ENCODE peak calls at places on chromosome 10, in four cellular contexts. One of them, this sample, is unnamed.

GRCh38 chr10:7945469-7946187 is 108.9 kb upstream of the GATA3 start:
- DNase-seq in HepG2: peak; percentile 41
- DNase-seq in K562: no peak
- DNase-seq in GM12878: no peak
- DNase-seq in this sample: no peak

GRCh38 chr10:64112697-64113367 is 591.6 kb downstream of the REEP3 start:
- DNase-seq in K562: no peak
- DNase-seq in GM12878: no peak
- DNase-seq in HepG2: no peak
- DNase-seq in this sample: no peak

GRCh38 chr10:30591249-30591670 is 38.3 kb downstream of the LYZL2 start:
- DNase-seq in K562: peak; percentile 64
- DNase-seq in GM12878: no peak
- DNase-seq in HepG2: peak; percentile 65
- DNase-seq in this sample: peak; percentile 37

GRCh38 chr10:48430402-48430993 is 124.0 kb downstream of the MAPK8 start:
- DNase-seq in K562: no peak
- DNase-seq in HepG2: no peak
- DNase-seq in GM12878: no peak
- DNase-seq in this sample: no peak

GRCh38 chr10:59508956-59509355 is 146.6 kb upstream of the FAM13C start:
- DNase-seq in K562: no peak
- DNase-seq in GM12878: no peak
- DNase-seq in HepG2: no peak
- DNase-seq in this sample: no peak

GRCh38 chr10:90945496-90946070 is 24.7 kb upstream of the ANKRD1 start:
- DNase-seq in K562: no peak
- DNase-seq in GM12878: no peak
- DNase-seq in HepG2: no peak
- DNase-seq in this sample: no peak

GRCh38 chr10:80681142-80681541 is 143.4 kb downstream of the SH2D4B start:
- DNase-seq in HepG2: no peak
- DNase-seq in GM12878: no peak
- DNase-seq in K562: no peak
- DNase-seq in this sample: no peak

GRCh38 chr10:68470300-68470699 is 1.5 kb downstream of the DNA2 start:
- DNase-seq in K562: no peak
- DNase-seq in HepG2: no peak
- DNase-seq in GM12878: no peak
- DNase-seq in this sample: no peak

GRCh38 chr10:74231375-74231774 is 80.4 kb downstream of the ADK start:
- DNase-seq in GM12878: no peak
- DNase-seq in HepG2: peak; percentile 20
- DNase-seq in K562: no peak
- DNase-seq in this sample: no peak

GRCh38 chr10:103367379-103367781 is 396 bp upstream of the TAF5 start:
- DNase-seq in HepG2: no peak
- DNase-seq in K562: no peak
- DNase-seq in GM12878: no peak
- DNase-seq in this sample: no peak

GRCh38 chr10:75355706-75356105 is 45.9 kb downstream of the ZNF503 start:
- DNase-seq in HepG2: no peak
- DNase-seq in K562: no peak
- DNase-seq in GM12878: no peak
- DNase-seq in this sample: no peak

GRCh38 chr10:51313259-51313658 is 239.0 kb downstream of the PRKG1 start:
- DNase-seq in K562: no peak
- DNase-seq in HepG2: no peak
- DNase-seq in GM12878: no peak
- DNase-seq in this sample: no peak

GRCh38 chr10:119501690-119502089 is 40.8 kb downstream of the RGS10 start:
- DNase-seq in K562: no peak
- DNase-seq in HepG2: no peak
- DNase-seq in GM12878: no peak
- DNase-seq in this sample: no peak

GRCh38 chr10:119503821-119504220 is 38.7 kb downstream of the RGS10 start:
- DNase-seq in K562: no peak
- DNase-seq in HepG2: no peak
- DNase-seq in GM12878: no peak
- DNase-seq in this sample: no peak

GRCh38 chr10:119500796-119501195 is 41.7 kb downstream of the RGS10 start:
- DNase-seq in HepG2: no peak
- DNase-seq in GM12878: no peak
- DNase-seq in K562: no peak
- DNase-seq in this sample: no peak

GRCh38 chr10:119502618-119503155 is 39.8 kb downstream of the RGS10 start:
- DNase-seq in GM12878: no peak
- DNase-seq in HepG2: no peak
- DNase-seq in K562: no peak
- DNase-seq in this sample: no peak

GRCh38 chr10:119502214-119502613 is 40.3 kb downstream of the RGS10 start:
- DNase-seq in K562: no peak
- DNase-seq in GM12878: no peak
- DNase-seq in HepG2: no peak
- DNase-seq in this sample: no peak
- TF ChIP-seq MAX in K562: no peak
- TF ChIP-seq MAX in GM12878: no peak
- TF ChIP-seq MAX in HepG2: no peak
- TF ChIP-seq MAX in this sample: no peak

GRCh38 chr10:32073676-32074075 is 17.5 kb upstream of the KIF5B start:
- DNase-seq in GM12878: no peak
- DNase-seq in HepG2: no peak
- DNase-seq in K562: no peak
- DNase-seq in this sample: no peak
- TF ChIP-seq TCF7 in GM12878: no peak
- TF ChIP-seq TCF7 in HepG2: no peak
- TF ChIP-seq TCF7 in K562: no peak
- TF ChIP-seq TCF7 in this sample: no peak

GRCh38 chr10:95558593-95559320 is 2.4 kb downstream of the SORBS1 start:
- DNase-seq in GM12878: no peak
- DNase-seq in HepG2: no peak
- DNase-seq in K562: no peak
- DNase-seq in this sample: no peak

GRCh38 chr10:95561200-95562177 is at the start of gene SORBS1:
- DNase-seq in GM12878: peak; percentile 52
- DNase-seq in K562: peak; percentile 92
- DNase-seq in HepG2: peak; percentile 93
- DNase-seq in this sample: peak; percentile 95

GRCh38 chr10:95562326-95562725 is 1.2 kb upstream of the SORBS1 start:
- DNase-seq in HepG2: no peak
- DNase-seq in GM12878: no peak
- DNase-seq in K562: no peak
- DNase-seq in this sample: no peak

GRCh38 chr10:95559466-95559865 is 1.7 kb downstream of the SORBS1 start:
- DNase-seq in GM12878: no peak
- DNase-seq in HepG2: no peak
- DNase-seq in K562: no peak
- DNase-seq in this sample: peak; percentile 62

GRCh38 chr10:95560288-95561199 is 627 bp downstream of the SORBS1 start:
- DNase-seq in K562: peak; percentile 35
- DNase-seq in GM12878: no peak
- DNase-seq in HepG2: no peak
- DNase-seq in this sample: peak; percentile 65
- TF ChIP-seq MAX in K562: no peak
- TF ChIP-seq MAX in GM12878: no peak
- TF ChIP-seq MAX in HepG2: no peak
- TF ChIP-seq MAX in this sample: no peak

DNA sequence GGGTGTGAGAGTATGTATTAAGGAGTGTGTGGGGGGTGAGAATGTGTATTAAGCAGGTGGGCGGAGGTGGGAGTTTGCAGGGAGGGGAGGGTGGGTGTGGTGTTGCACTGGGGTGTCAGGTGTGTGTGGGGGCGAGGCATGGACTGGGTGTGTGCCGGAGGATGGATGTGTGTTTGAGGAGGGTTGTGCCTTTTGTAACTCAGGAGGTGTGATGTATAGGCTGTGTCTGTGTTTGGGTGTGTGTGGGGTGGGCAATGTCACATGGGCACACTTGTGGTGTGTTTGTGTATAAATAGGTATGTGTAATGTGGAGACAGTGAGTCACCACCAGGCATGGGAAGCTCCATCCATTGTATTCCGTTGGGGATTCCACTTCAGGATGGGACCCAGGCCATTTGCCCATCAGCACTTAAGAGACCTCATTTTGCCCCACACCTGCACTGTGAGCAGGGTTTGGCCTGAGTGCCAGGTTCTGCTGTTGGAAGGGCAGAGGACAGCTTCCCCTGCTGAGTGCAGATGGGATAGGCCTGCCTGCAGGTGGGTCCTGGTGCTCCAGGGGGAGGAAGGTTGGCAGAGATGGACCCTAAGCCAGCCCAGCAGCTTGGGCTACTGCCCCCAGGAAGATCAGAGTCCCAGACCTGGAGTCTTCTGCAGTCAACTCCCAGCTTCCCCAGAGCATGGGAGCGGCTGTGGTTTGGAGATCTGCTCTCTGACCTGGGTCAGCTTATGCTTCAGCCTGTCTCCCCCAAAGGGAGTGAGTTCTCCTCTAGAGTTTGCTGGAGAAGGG is 5.9 kb downstream of the UNC5B start:
- DNase-seq in K562: peak; percentile 29
- DNase-seq in GM12878: no peak
- DNase-seq in HepG2: peak; percentile 20
- DNase-seq in this sample: no peak
- TF ChIP-seq TCF7 in K562: no peak
- TF ChIP-seq TCF7 in GM12878: no peak
- TF ChIP-seq TCF7 in HepG2: no peak
- TF ChIP-seq TCF7 in this sample: no peak

DNA sequence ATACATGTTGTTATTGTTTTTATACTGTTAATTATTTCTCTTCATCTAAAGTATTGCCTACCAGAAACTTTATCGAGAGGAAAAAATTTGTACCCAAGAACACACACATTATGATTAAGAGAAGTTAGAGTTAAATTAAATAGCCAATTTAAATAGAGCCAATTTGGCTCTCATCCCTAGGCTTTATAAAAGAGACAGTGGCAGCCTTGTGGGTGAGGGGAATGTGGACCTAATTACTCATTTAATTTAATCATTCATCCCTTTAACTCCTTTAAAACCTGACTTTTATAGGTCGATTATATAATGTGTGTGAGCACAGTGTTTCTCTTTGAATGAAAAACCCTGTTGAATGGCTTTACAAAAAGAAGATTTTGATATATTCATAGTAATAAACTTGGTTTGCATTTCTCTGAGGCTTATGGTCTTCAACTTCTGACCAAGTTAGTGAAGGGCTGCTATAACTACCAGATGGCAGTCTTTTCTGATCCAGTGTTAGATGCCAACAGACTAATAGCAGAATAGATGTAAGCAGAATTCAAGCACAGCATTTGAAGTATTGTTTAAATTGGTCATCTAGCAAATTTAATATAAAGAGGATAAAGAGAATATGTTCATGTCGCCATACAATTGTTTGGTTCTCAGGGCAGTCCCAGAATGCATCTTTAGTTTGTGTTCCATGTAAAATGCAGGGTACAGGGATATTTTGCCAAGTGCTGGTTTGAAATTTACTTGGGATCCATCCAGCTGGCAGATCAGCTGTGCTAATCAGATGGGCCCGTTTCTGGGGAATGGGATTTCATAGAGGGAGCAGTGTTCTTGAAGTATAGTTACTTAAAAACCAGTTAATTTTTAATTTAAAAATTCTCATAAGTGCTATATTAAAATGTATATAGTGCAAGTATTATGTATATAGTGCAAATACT is 25.3 kb downstream of the ADD3 start:
- DNase-seq in GM12878: no peak
- DNase-seq in HepG2: no peak
- DNase-seq in K562: no peak
- DNase-seq in this sample: no peak
- TF ChIP-seq MAX in GM12878: no peak
- TF ChIP-seq MAX in HepG2: no peak
- TF ChIP-seq MAX in K562: no peak
- TF ChIP-seq MAX in this sample: no peak

GRCh38 chr10:114548662-114549061 is 109.4 kb downstream of the ABLIM1 start:
- DNase-seq in GM12878: no peak
- DNase-seq in HepG2: peak; percentile 80
- DNase-seq in K562: peak; percentile 7
- DNase-seq in this sample: peak; percentile 50

GRCh38 chr10:114547466-114547865 is 110.6 kb downstream of the ABLIM1 start:
- DNase-seq in HepG2: no peak
- DNase-seq in K562: no peak
- DNase-seq in GM12878: no peak
- DNase-seq in this sample: no peak

GRCh38 chr10:114551310-114551972 is 106.6 kb downstream of the ABLIM1 start:
- DNase-seq in K562: no peak
- DNase-seq in HepG2: no peak
- DNase-seq in GM12878: no peak
- DNase-seq in this sample: no peak

GRCh38 chr10:114552050-114552449 is 106.0 kb downstream of the ABLIM1 start:
- DNase-seq in GM12878: no peak
- DNase-seq in HepG2: no peak
- DNase-seq in K562: no peak
- DNase-seq in this sample: no peak

GRCh38 chr10:114550756-114551290 is 107.3 kb downstream of the ABLIM1 start:
- DNase-seq in GM12878: no peak
- DNase-seq in HepG2: peak; percentile 30
- DNase-seq in K562: no peak
- DNase-seq in this sample: no peak
- TF ChIP-seq TCF7 in GM12878: no peak
- TF ChIP-seq TCF7 in HepG2: no peak
- TF ChIP-seq TCF7 in K562: no peak
- TF ChIP-seq TCF7 in this sample: no peak

GRCh38 chr10:62036186-62037081 is 134.9 kb downstream of the ARID5B start:
- DNase-seq in HepG2: no peak
- DNase-seq in GM12878: no peak
- DNase-seq in K562: no peak
- DNase-seq in this sample: no peak

GRCh38 chr10:62037166-62037831 is 135.8 kb downstream of the ARID5B start:
- DNase-seq in GM12878: no peak
- DNase-seq in HepG2: peak; percentile 79
- DNase-seq in K562: no peak
- DNase-seq in this sample: no peak

GRCh38 chr10:62040896-62041295 is 139.4 kb downstream of the ARID5B start:
- DNase-seq in HepG2: no peak
- DNase-seq in K562: no peak
- DNase-seq in GM12878: no peak
- DNase-seq in this sample: no peak

GRCh38 chr10:62037890-62038608 is 136.6 kb downstream of the ARID5B start:
- DNase-seq in HepG2: peak; percentile 91
- DNase-seq in GM12878: no peak
- DNase-seq in K562: no peak
- DNase-seq in this sample: no peak

GRCh38 chr10:62038609-62039190 is 137.2 kb downstream of the ARID5B start:
- DNase-seq in GM12878: no peak
- DNase-seq in K562: peak; percentile 57
- DNase-seq in HepG2: peak; percentile 78
- DNase-seq in this sample: peak; percentile 60
- TF ChIP-seq MAX in GM12878: no peak
- TF ChIP-seq MAX in K562: no peak
- TF ChIP-seq MAX in HepG2: no peak
- TF ChIP-seq MAX in this sample: no peak

GRCh38 chr10:117320050-117320665 is 55.1 kb downstream of the PDZD8 start:
- DNase-seq in HepG2: peak; percentile 23
- DNase-seq in GM12878: no peak
- DNase-seq in K562: peak; percentile 27
- DNase-seq in this sample: no peak
- TF ChIP-seq TCF7 in HepG2: no peak
- TF ChIP-seq TCF7 in GM12878: no peak
- TF ChIP-seq TCF7 in K562: no peak
- TF ChIP-seq TCF7 in this sample: no peak

This sample was measured in WTC11.